ENCODE peak calls at places on chromosomes 3 and 15, in ten cellular contexts. Z is IMR-90, S is GM23248, W is fibroblast of lung, D is hepatocyte, I is OCI-LY7, C is HCT116, K is PC-3, H is endothelial cell of umbilical vein, M is neural progenitor cell. A is an unnamed sample.
A peak's percentile ranks its signal among the peaks of the same experiment; 100 is the strongest.

GRCh38 chr3:10594915-10595314 is 89.5 kb upstream of the ATP2B2 start:
- DNase-seq in Z (peak; percentile 53), K (peak; percentile 70), W (peak; percentile 34), H (peak; percentile 41), C (peak; percentile 62), I (peak; percentile 66), D (peak; percentile 81), S (peak; percentile 64), M (peak; percentile 96), A (peak; percentile 89)

GRCh38 chr3:16090711-16091110 is 83.8 kb upstream of the GALNT15 start:
- DNase-seq in H (peak; percentile 18), Z (peak; percentile 34), M (no peak), C (no peak), I (no peak), W (peak; percentile 57), D (no peak), S (no peak), K (no peak), A (no peak)

GRCh38 chr3:79364784-79365183 is 403.0 kb downstream of the ROBO1 start:
- DNase-seq in I (no peak), S (no peak), M (no peak), H (no peak), C (no peak), K (no peak), D (no peak), W (no peak), Z (no peak), A (no peak)

GRCh38 chr3:193021506-193022010 is 103.9 kb upstream of the MB21D2 start:
- DNase-seq in M (no peak), W (no peak), Z (no peak), S (no peak), D (no peak), K (no peak), I (no peak), H (no peak), C (no peak), A (no peak)

GRCh38 chr15:77419050-77419835 is 661 bp downstream of the PEAK1 start:
- DNase-seq in M (peak; percentile 77), H (no peak), K (peak; percentile 19), S (peak; percentile 69), W (peak; percentile 6), C (no peak), I (no peak), Z (peak; percentile 53), D (peak; percentile 66), A (peak; percentile 82)

GRCh38 chr15:42427429-42428223 is 63.3 kb downstream of the ZNF106 start:
- DNase-seq in I (no peak), K (peak; percentile 12), C (no peak), M (no peak), S (peak; percentile 93), D (no peak), Z (peak; percentile 95), W (peak; percentile 85), H (no peak), A (peak; percentile 87)

GRCh38 chr3:42702066-42702951 is at the start of gene HHATL:
- DNase-seq in D (no peak), C (no peak), K (no peak), I (no peak), S (no peak), W (no peak), H (no peak), Z (no peak), M (no peak), A (peak; percentile 78)

GRCh38 chr3:187811580-187812250 is 66.4 kb upstream of the BCL6 start:
- DNase-seq in C (no peak), W (peak; percentile 70), K (peak; percentile 43), S (peak; percentile 87), M (no peak), H (no peak), D (peak; percentile 58), I (no peak), Z (peak; percentile 92), A (no peak)

GRCh38 chr15:72473670-72474465 is at the start of gene ARIH1:
- DNase-seq in M (peak; percentile 98), H (peak; percentile 96), C (peak; percentile 87), I (peak; percentile 95), Z (peak; percentile 94), W (peak; percentile 96), D (peak; percentile 99), S (peak; percentile 98), K (peak; percentile 93), A (peak; percentile 96)

GRCh38 chr15:72472907-72473669 is 1.0 kb upstream of the ARIH1 start:
- DNase-seq in C (no peak), H (no peak), D (peak; percentile 17), Z (peak; percentile 53), I (peak; percentile 29), S (peak; percentile 67), M (no peak), W (peak; percentile 56), K (no peak), A (peak; percentile 75)

GRCh38 chr15:72474466-72474911 is 359 bp downstream of the ARIH1 start:
- DNase-seq in Z (no peak), S (no peak), M (no peak), W (no peak), C (no peak), D (no peak), K (no peak), I (no peak), H (peak; percentile 47), A (no peak)

GRCh38 chr15:72474912-72475601 is 927 bp downstream of the ARIH1 start:
- DNase-seq in H (peak; percentile 81), S (peak; percentile 90), K (peak; percentile 48), D (peak; percentile 87), I (peak; percentile 83), M (peak; percentile 84), W (peak; percentile 79), Z (peak; percentile 68), C (peak; percentile 40), A (peak; percentile 90)

GRCh38 chr15:72475674-72476073 is 1.5 kb downstream of the ARIH1 start:
- DNase-seq in H (no peak), M (no peak), Z (no peak), C (no peak), K (no peak), S (no peak), W (no peak), I (no peak), D (no peak), A (peak; percentile 62)
- H3K4me1 ChIP-seq in H (peaks cover 27% of the 10 kb centered on the region), M (peaks cover 16% of the 10 kb centered on the region), Z (peaks cover 2% of the 10 kb centered on the region), C (peaks cover 8% of the 10 kb centered on the region), K (peaks cover 18% of the 10 kb centered on the region), S (peaks cover 31% of the 10 kb centered on the region), W (peaks cover 5% of the 10 kb centered on the region), I (peaks cover 30% of the 10 kb centered on the region), D (peaks cover 21% of the 10 kb centered on the region), A (peaks cover 20% of the 10 kb centered on the region)

GRCh38 chr3:78140866-78141658 is 1101.2 kb downstream of the ROBO2 start:
- DNase-seq in Z (peak; percentile 76), C (no peak), W (no peak), I (no peak), S (peak; percentile 16), K (peak; percentile 91), H (peak; percentile 61), D (no peak), M (no peak), A (peak; percentile 34)
- H3K4me2 ChIP-seq in Z (peak overlapping the region; percentile 46), C (no peak overlapping the region), W (no peak overlapping the region), I (no peak overlapping the region), S (no peak overlapping the region), K (peak overlapping the region; percentile 60), H (peak overlapping the region; percentile 41), D (no peak overlapping the region), M (no peak overlapping the region), A (no peak overlapping the region)

DNA sequence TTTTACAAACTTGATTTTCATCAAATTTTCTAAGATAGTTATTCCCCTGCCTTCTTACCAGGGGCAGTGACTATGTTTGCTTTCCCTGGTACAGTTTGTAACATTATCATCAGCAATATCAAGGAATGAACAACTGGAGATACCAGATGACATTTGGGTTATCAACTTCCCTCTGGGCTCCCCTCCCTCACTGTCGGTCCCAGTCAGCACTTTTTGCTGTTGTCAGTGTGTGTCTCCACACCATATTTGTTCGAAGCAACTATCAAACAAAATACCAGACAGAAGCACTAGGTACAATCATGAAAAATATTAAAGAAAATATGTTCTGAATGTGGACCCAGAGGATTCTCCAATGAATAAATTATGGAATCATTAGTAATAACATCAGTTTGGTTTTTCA is 75.3 kb downstream of the PLOD2 start:
- DNase-seq in D (no peak), W (no peak), K (no peak), I (no peak), M (no peak), H (no peak), C (no peak), S (no peak), Z (no peak), A (no peak)
- H2AFZ ChIP-seq in D (no peak overlapping the region), W (no peak overlapping the region), K (no peak overlapping the region), I (no peak overlapping the region), M (no peak overlapping the region), H (no peak overlapping the region), C (no peak overlapping the region), S (no peak overlapping the region), Z (no peak overlapping the region), A (no peak overlapping the region)

GRCh38 chr15:67945131-67945530 is 105.3 kb upstream of the RNU6-1 start:
- DNase-seq in I (no peak), W (no peak), H (no peak), S (no peak), D (no peak), M (no peak), C (no peak), Z (no peak), K (no peak), A (no peak)

GRCh38 chr15:67947254-67948039 is 106.7 kb upstream of the PIAS1 start:
- DNase-seq in I (no peak), K (no peak), M (no peak), C (no peak), W (no peak), Z (no peak), D (peak; percentile 32), H (no peak), S (no peak), A (no peak)

GRCh38 chr15:67943961-67944674 is 104.3 kb upstream of the RNU6-1 start:
- DNase-seq in M (no peak), C (no peak), K (no peak), Z (no peak), D (no peak), S (peak; percentile 16), W (no peak), H (no peak), I (no peak), A (peak; percentile 47)

GRCh38 chr15:67946701-67947100 is 106.9 kb upstream of the RNU6-1 start:
- DNase-seq in C (no peak), Z (no peak), D (no peak), S (no peak), H (no peak), K (no peak), W (no peak), I (peak; percentile 47), M (no peak), A (no peak)

DNA sequence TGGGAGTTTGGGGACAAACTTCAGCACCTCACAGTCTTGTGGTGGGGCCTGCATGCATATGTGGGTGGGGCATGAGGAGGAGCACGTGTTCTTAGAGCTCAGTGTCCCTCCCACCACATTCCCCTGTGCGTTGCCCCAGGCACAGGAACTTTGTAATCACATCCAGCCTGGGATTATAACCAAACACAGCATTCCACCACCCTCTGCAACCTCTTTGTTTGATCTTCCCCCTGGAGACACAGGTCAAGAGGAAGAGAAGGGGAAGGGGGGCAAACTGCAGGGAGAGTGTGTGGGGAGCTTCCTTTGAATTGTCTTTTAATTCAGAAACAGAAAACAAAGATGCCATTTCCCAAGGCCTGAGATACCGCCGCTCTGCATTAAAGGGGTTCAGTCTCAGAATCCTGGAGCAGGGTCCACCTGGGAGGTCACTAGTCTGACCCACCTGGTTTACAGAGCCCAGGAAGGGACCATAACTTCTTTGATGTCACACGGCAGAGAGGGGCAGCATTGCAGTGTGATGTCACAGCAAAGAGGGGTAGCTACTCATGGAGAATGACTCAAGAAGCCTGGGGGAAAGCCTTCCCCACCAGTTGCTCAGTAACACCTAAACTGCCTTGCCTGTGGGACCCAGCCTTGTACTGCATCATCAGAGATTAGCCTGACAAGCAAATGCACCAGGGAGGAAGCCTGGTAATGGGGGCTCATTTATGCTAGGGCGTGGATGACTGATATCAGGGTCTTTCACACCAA is 106.3 kb upstream of the RNU6-1 start:
- DNase-seq in K (peak; percentile 63), D (peak; percentile 75), H (no peak), W (no peak), I (peak; percentile 16), C (no peak), S (peak; percentile 31), Z (peak; percentile 44), M (peak; percentile 64), A (no peak)
- H3K4me1 ChIP-seq in K (peaks cover 25% of the 10 kb centered on the region), D (peaks cover 48% of the 10 kb centered on the region), H (no peaks in the 10 kb centered on the region), W (no peaks in the 10 kb centered on the region), I (peaks cover 20% of the 10 kb centered on the region), C (peaks cover 21% of the 10 kb centered on the region), S (no peaks in the 10 kb centered on the region), Z (peaks cover 4% of the 10 kb centered on the region), M (peaks cover 31% of the 10 kb centered on the region), A (no peaks in the 10 kb centered on the region)